ENCODE peak calls at places on chromosomes 11 and 22, in four cellular contexts. R is stomach, D is right lobe of liver, A is ovary. V is an unnamed sample. For H3K4me1, the result is how much of the 10 kb centered on the place peaks cover.

GRCh38 chr11:73384871-73385692 is 8.9 kb downstream of the RELT start:
- DNase-seq in R (peak), D (peak), A (no peak), V (peak)

GRCh38 chr11:70501026-70501901 is 102.9 kb downstream of the CTTN start:
- DNase-seq in R (no peak), D (no peak), A (peak), V (no peak)

GRCh38 chr22:49037701-49038245 is 789.9 kb downstream of the BRD1 start:
- DNase-seq in R (no peak), D (no peak), A (no peak), V (no peak)

GRCh38 chr11:134267466-134267865 is 8.7 kb upstream of the GLB1L3 start:
- DNase-seq in R (no peak), D (no peak), A (no peak), V (no peak)

GRCh38 chr11:132258865-132259264 is 888.5 kb downstream of the NTM start:
- DNase-seq in R (no peak), D (no peak), A (no peak), V (no peak)

GRCh38 chr11:12019337-12019736 is 10.9 kb upstream of the DKK3 start:
- DNase-seq in R (peak), D (no peak), A (no peak), V (no peak)

GRCh38 chr11:35039076-35039475 is 99.9 kb upstream of the CD44 start:
- DNase-seq in R (no peak), D (no peak), A (no peak), V (no peak)

GRCh38 chr11:1060885-1061616 is 13.6 kb upstream of the MUC2 start:
- DNase-seq in R (peak), D (no peak), A (no peak), V (no peak)

GRCh38 chr11:6431861-6432260 is 8.9 kb downstream of the HPX start:
- DNase-seq in R (no peak), D (no peak), A (no peak), V (no peak)

GRCh38 chr11:132100583-132100982 is 730.2 kb downstream of the NTM start:
- DNase-seq in R (no peak), D (no peak), A (no peak), V (no peak)

GRCh38 chr22:27212617-27213177 is 555.3 kb downstream of the MIAT start:
- DNase-seq in R (no peak), D (no peak), A (peak), V (peak)

GRCh38 chr11:111557425-111558111 is 17.0 kb downstream of the LAYN start:
- DNase-seq in R (no peak), D (no peak), A (no peak), V (no peak)

GRCh38 chr11:104529916-104530315 is 366.0 kb upstream of the PDGFD start:
- DNase-seq in R (no peak), D (no peak), A (no peak), V (no peak)

GRCh38 chr11:19660076-19660475 is 52.6 kb upstream of the NAV2 start:
- DNase-seq in R (no peak), D (no peak), A (no peak), V (peak)

GRCh38 chr11:2834893-2835767 is 50.4 kb downstream of the CDKN1C start:
- DNase-seq in R (no peak), D (no peak), A (peak), V (no peak)

GRCh38 chr11:126137146-126137545 is 74.3 kb downstream of the RPUSD4 start:
- DNase-seq in R (no peak), D (no peak), A (peak), V (no peak)

GRCh38 chr11:68584097-68584496 is 100.2 kb upstream of the GAL start:
- DNase-seq in R (peak), D (no peak), A (peak), V (peak)

GRCh38 chr22:37045958-37046357 is 5.6 kb upstream of the KCTD17 start:
- DNase-seq in R (no peak), D (no peak), A (no peak), V (no peak)

GRCh38 chr22:45444168-45444567 is 30.7 kb downstream of the RIBC2 start:
- DNase-seq in R (no peak), D (no peak), A (no peak), V (no peak)

GRCh38 chr11:84817998-84818397 is 809.1 kb downstream of the DLG2 start:
- DNase-seq in R (no peak), D (no peak), A (no peak), V (no peak)

GRCh38 chr11:75035911-75036536 is 47.3 kb downstream of the NEU3 start:
- DNase-seq in R (no peak), D (no peak), A (no peak), V (peak)

GRCh38 chr11:33669598-33670249 is 30.9 kb downstream of the C11orf91 start:
- DNase-seq in R (no peak), D (no peak), A (no peak), V (no peak)

GRCh38 chr11:11279956-11280689 is 72.9 kb downstream of the CSNK2A3 start:
- DNase-seq in R (no peak), D (peak), A (no peak), V (no peak)

GRCh38 chr11:1300569-1301187 is 8.8 kb downstream of the TOLLIP start:
- DNase-seq in R (peak), D (peak), A (peak), V (no peak)

GRCh38 chr11:123841189-123841588 is 35.0 kb upstream of the OR6M1 start:
- DNase-seq in R (no peak), D (no peak), A (no peak), V (no peak)

GRCh38 chr11:66238786-66239413 is 29.5 kb upstream of the RAB1B start:
- DNase-seq in R (no peak), D (no peak), A (no peak), V (no peak)

GRCh38 chr11:17077240-17077519 is 287 bp downstream of the RPS13 start:
- DNase-seq in R (no peak), D (no peak), A (no peak), V (no peak)

GRCh38 chr22:27580311-27580897 is 221.2 kb downstream of the MN1 start:
- DNase-seq in R (no peak), D (no peak), A (no peak), V (no peak)

GRCh38 chr11:67071420-67072284 is 15.0 kb downstream of the RHOD start:
- DNase-seq in R (peak), D (peak), A (no peak), V (peak)

GRCh38 chr11:38543311-38543710 is 1945.3 kb upstream of the RAG2 start:
- DNase-seq in R (no peak), D (no peak), A (no peak), V (no peak)

DNA sequence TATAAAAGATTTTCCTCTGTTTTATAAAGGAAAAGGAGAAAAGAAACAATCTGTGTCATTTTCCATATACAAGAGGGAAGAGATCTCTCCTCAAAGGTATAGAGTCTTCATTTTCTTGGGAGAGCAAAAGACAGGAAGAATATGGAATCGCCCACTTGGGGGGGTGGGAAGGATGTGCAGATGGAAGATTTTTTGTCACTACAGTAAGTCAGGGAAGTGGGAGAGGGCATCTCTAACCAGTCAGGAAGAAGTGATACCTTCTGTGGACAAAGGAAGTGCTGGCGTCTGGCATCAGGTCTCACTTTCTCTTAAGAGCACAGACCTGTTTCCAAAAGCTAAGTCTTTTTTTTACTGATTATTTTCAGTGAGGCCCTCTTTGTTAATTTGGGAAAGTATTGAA is 1.4 kb downstream of the PRR14L start:
- DNase-seq in R (no peak), D (no peak), A (no peak), V (no peak)
- H3K27ac ChIP-seq in R (peak), D (no peak), A (no peak), V (no peak)

GRCh38 chr11:13800901-13801300 is 132.4 kb downstream of the FAR1 start:
- DNase-seq in R (no peak), D (no peak), A (no peak), V (no peak)
- H3K4me1 ChIP-seq in R (under half), D (under half), A (under half), V (under half)

DNA sequence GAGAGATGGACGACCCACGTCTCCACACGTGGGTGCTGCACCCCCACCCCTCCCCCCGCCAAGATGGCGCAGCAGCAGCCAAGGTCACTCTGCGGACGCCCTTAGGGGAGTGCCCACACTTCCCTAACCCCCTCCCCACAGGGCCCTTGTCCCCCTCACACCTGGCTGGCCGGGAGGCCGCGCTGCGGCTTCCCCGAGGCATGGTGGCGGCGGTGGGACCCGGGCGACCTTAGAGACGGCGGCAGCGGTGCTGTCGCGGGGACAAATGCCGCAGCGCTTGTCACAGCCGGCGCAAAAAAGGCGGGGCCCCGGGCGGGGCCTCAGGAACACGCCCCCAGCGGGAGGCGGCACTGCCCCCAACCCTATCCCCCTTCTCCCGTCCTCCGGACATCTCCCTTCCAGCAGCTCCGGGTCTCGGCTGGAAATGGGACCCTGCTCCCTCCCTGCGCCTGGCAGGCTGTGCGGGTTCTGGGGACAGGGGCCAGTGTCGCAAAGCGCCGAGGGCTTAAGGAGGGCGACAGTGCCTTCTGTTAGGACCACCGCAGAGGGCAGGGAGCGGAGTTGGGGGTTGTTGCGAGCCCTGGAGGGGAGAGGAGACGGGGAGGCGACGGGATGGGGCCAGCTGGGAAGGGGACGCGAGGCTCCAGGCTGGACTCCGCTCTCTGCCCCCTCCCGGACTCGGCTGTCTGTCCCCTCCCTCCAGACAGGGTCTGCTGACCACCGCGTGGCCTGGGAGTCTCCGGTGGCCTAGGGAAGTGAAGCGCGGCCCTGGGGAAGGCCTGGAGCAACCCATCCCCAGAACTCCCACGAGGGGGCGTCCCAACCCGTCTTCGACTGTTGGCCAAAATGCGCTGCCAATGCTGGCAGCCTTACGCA is at the start of gene CHCHD10:
- DNase-seq in R (peak), D (peak), A (peak), V (peak)
- TF ChIP-seq CTCF in R (peak), D (peak), A (peak), V (peak)

GRCh38 chr11:100830978-100831732 is 144.1 kb downstream of the ARHGAP42 start:
- DNase-seq in R (no peak), D (no peak), A (no peak), V (peak)

GRCh38 chr11:100830295-100830694 is 143.2 kb downstream of the ARHGAP42 start:
- DNase-seq in R (peak), D (no peak), A (no peak), V (peak)

GRCh38 chr11:100825610-100826009 is 138.5 kb downstream of the ARHGAP42 start:
- DNase-seq in R (no peak), D (no peak), A (no peak), V (no peak)

GRCh38 chr11:100831929-100832480 is 144.9 kb downstream of the ARHGAP42 start:
- DNase-seq in R (no peak), D (peak), A (no peak), V (no peak)

GRCh38 chr11:100827934-100828661 is 141.0 kb downstream of the ARHGAP42 start:
- DNase-seq in R (no peak), D (no peak), A (no peak), V (peak)
- H3K27ac ChIP-seq in R (no peak), D (no peak), A (no peak), V (no peak)

GRCh38 chr11:7671807-7672206 is 1.5 kb downstream of the CYB5R2 start:
- DNase-seq in R (no peak), D (no peak), A (no peak), V (no peak)

GRCh38 chr11:7671347-7671746 is 2.0 kb downstream of the CYB5R2 start:
- DNase-seq in R (peak), D (no peak), A (peak), V (peak)

GRCh38 chr11:7672276-7672959 is 882 bp downstream of the CYB5R2 start:
- DNase-seq in R (no peak), D (peak), A (peak), V (no peak)

GRCh38 chr11:7673724-7674434 is 579 bp upstream of the CYB5R2 start:
- DNase-seq in R (peak), D (no peak), A (peak), V (peak)

DNA sequence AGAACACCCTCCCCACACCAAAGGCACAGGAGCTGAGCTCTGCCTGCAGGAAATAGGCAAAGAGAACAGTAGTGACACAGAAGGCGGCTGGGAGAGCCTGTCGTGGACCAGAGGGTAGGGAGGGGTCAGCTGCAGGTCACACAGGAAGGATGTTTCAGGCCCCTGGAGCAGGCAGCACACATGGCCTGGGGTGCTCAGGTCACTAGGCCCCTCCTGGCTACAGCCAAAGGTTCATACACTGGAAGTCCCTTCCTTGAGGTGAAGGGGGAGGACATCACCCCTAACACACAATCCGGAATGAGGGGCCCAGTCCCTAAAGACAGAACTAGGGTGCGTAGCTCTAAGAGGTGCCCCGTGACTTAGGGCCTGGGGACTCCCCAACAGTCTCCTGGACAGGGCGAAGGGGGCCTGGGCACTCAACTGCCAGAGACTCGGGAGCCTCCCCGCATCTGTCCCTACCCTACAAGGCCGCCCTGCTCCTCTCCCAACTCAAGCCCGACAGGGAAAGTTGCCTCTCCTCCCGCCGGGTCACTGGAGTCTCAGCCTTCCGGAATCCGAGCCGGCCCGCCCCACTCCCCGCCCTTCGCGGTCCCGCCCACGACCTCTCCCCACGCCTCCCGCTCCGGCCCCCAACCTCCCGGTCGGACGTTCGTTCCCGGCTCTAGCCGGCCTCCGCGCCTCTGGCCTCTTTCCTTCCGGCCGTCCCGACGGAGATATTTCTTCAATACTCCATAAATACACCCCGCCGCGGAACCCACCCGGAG is at the start of gene CYB5R2:
- DNase-seq in R (peak), D (peak), A (peak), V (peak)
- H3K4me1 ChIP-seq in R (under half), D (under half), A (under half), V (under half)

GRCh38 chr11:45184640-45185039 is 38.2 kb downstream of the PRDM11 start:
- DNase-seq in R (no peak), D (no peak), A (no peak), V (no peak)

GRCh38 chr11:45180888-45181594 is 34.6 kb downstream of the PRDM11 start:
- DNase-seq in R (peak), D (no peak), A (peak), V (peak)

GRCh38 chr11:45181595-45182550 is 35.4 kb downstream of the PRDM11 start:
- DNase-seq in R (no peak), D (no peak), A (no peak), V (peak)

GRCh38 chr11:45185228-45185729 is 38.8 kb downstream of the PRDM11 start:
- DNase-seq in R (no peak), D (no peak), A (no peak), V (no peak)

GRCh38 chr11:45182902-45183301 is 36.5 kb downstream of the PRDM11 start:
- DNase-seq in R (peak), D (no peak), A (no peak), V (peak)
- TF ChIP-seq CTCF in R (no peak), D (peak), A (peak), V (peak)

DNA sequence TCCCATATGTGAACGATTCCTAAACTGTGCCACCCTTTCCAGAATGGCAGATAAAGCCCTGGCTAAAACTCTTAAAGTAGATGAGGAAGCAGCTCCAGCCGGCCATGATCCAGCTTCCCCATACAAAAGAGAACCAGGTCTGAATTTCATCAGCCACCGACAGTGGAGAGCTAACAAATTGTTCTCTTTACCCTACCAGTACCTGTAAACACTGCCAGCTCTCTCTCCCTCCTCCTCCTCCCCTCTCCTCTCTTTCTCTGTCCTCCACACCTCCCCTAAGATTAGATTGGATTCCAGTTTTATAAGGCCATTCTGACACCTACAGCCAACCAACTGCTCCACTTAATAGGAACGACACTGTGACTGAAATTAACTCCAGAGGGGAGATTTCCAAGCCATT is 176.9 kb downstream of the DSCAML1 start:
- DNase-seq in R (no peak), D (no peak), A (no peak), V (peak)
- H3K27ac ChIP-seq in R (no peak), D (no peak), A (no peak), V (no peak)

GRCh38 chr22:46736705-46737104 is 1.3 kb downstream of the CERK start:
- DNase-seq in R (no peak), D (no peak), A (no peak), V (no peak)

GRCh38 chr22:46738961-46739870 is 1.2 kb upstream of the CERK start:
- DNase-seq in R (peak), D (no peak), A (no peak), V (peak)

GRCh38 chr22:46737105-46737975 is 712 bp downstream of the CERK start:
- DNase-seq in R (no peak), D (no peak), A (peak), V (peak)

GRCh38 chr22:46738642-46738960 is 549 bp upstream of the CERK start:
- DNase-seq in R (no peak), D (no peak), A (no peak), V (no peak)

GRCh38 chr22:46737976-46738641 is at the start of gene CERK:
- DNase-seq in R (peak), D (peak), A (peak), V (peak)
- H3K4me1 ChIP-seq in R (half or more), D (half or more), A (under half), V (half or more)

V was measured in thyroid gland.